ENCODE peak calls at places on chromosomes 1 and 21, in eight cellular contexts. Q is AG04450; P is C1 segment of cervical spinal cord; K is ovary; G is left cardiac atrium; B is activated naive CD8-positive, alpha-beta T cell treated with anti-CD3 and anti-CD28 coated beads, Interleukin-2, amount 50 U/mL, for 24 hours; F is kidney; O is BJ. W is an unnamed sample.

GRCh38 chr1:23224721-23225648 is 7.7 kb upstream of the HTR1D start:
- DNase-seq in Q (no peak), P (no peak), K (no peak), G (peak), B (no peak), F (peak), O (peak), W (peak)

GRCh38 chr1:182625716-182626504 is 21.7 kb upstream of the RGS16 start:
- DNase-seq in Q (no peak), P (no peak), K (no peak), G (no peak), B (no peak), F (no peak), O (no peak), W (no peak)

GRCh38 chr1:93816970-93817738 is 61.9 kb downstream of the DNTTIP2 start:
- DNase-seq in Q (peak), P (no peak), K (no peak), G (peak), B (no peak), F (no peak), O (no peak), W (peak)

GRCh38 chr1:43052322-43052721 is 93.7 kb upstream of the SLC2A1 start:
- DNase-seq in Q (no peak), P (no peak), K (no peak), G (no peak), B (no peak), F (no peak), O (no peak), W (no peak)

GRCh38 chr1:145977486-145978476 is 13.3 kb downstream of the POLR3GL start:
- DNase-seq in Q (peak), P (peak), K (peak), G (peak), B (peak), F (peak), O (no peak), W (peak)

GRCh38 chr1:187551061-187551460 is 722.3 kb downstream of the PLA2G4A start:
- DNase-seq in Q (no peak), P (no peak), K (no peak), G (no peak), B (no peak), F (peak), O (no peak), W (no peak)

GRCh38 chr1:166900987-166901386 is 24.9 kb upstream of the TADA1 start:
- DNase-seq in Q (no peak), P (no peak), K (no peak), G (no peak), B (no peak), F (no peak), O (no peak), W (no peak)

GRCh38 chr1:162861101-162861500 is at the start of gene CCDC190:
- DNase-seq in Q (no peak), P (no peak), K (no peak), G (peak), B (no peak), F (no peak), O (no peak), W (no peak)

GRCh38 chr1:157833155-157833554 is 8.5 kb downstream of the CD5L start:
- DNase-seq in Q (no peak), P (no peak), K (no peak), G (no peak), B (no peak), F (no peak), O (no peak), W (no peak)

GRCh38 chr1:239184581-239185244 is 201.7 kb upstream of the CHRM3 start:
- DNase-seq in Q (no peak), P (no peak), K (no peak), G (no peak), B (no peak), F (no peak), O (peak), W (no peak)

GRCh38 chr1:150881331-150882070 is 5.1 kb upstream of the ARNT start:
- DNase-seq in Q (peak), P (no peak), K (no peak), G (no peak), B (no peak), F (no peak), O (peak), W (no peak)

GRCh38 chr1:207499573-207499972 is 3.6 kb downstream of the CR1 start:
- DNase-seq in Q (peak), P (peak), K (peak), G (peak), B (peak), F (no peak), O (no peak), W (peak)

GRCh38 chr21:41250519-41250918 is 66.1 kb upstream of the FAM3B start:
- DNase-seq in Q (no peak), P (no peak), K (no peak), G (no peak), B (no peak), F (no peak), O (no peak), W (peak)

GRCh38 chr21:28734522-28735175 is 258.0 kb downstream of the LTN1 start:
- DNase-seq in Q (no peak), P (no peak), K (no peak), G (no peak), B (no peak), F (no peak), O (no peak), W (no peak)

GRCh38 chr1:154481058-154481457 is 21.0 kb upstream of the TDRD10 start:
- DNase-seq in Q (no peak), P (no peak), K (no peak), G (no peak), B (no peak), F (no peak), O (no peak), W (no peak)

GRCh38 chr21:14557413-14557812 is 11.3 kb upstream of the SAMSN1 start:
- DNase-seq in Q (no peak), P (no peak), K (no peak), G (no peak), B (no peak), F (no peak), O (no peak), W (no peak)

GRCh38 chr1:110672753-110673108 is 2.0 kb downstream of the KCNA3 start:
- DNase-seq in Q (no peak), P (no peak), K (no peak), G (no peak), B (no peak), F (no peak), O (no peak), W (no peak)